ENCODE peak calls at places on chromosomes 5 and 9, in ten cellular contexts. T is thyroid gland, Y is foreskin fibroblast, R is IMR-90, I is heart right ventricle, G is omental fat pad, W is right atrium auricular region, E is H1, A is fibroblast of mammary gland, C is astrocyte of the cerebellum. N is an unnamed sample.

GRCh38 chr5:24245821-24246220 is 399.0 kb downstream of the CDH10 start:
- DNase-seq in R (no peak), G (no peak), A (no peak), C (no peak), Y (no peak), E (no peak), T (no peak), W (no peak), I (no peak), N (no peak)

GRCh38 chr9:93124793-93125192 is 9.3 kb downstream of the NINJ1 start:
- DNase-seq in G (peak), W (no peak), R (no peak), A (no peak), C (no peak), E (no peak), I (no peak), Y (no peak), T (peak), N (no peak)

GRCh38 chr5:160463775-160464465 is 42.3 kb downstream of the PTTG1 start:
- DNase-seq in Y (peak), I (no peak), T (no peak), C (peak), W (no peak), R (peak), E (no peak), A (peak), G (no peak), N (no peak)

GRCh38 chr5:6638236-6638635 is 5.0 kb downstream of the SRD5A1 start:
- DNase-seq in C (no peak), T (no peak), W (no peak), I (no peak), R (no peak), E (no peak), A (peak), G (no peak), Y (no peak), N (no peak)

GRCh38 chr9:34929506-34930102 is 28.5 kb upstream of the PHF24 start:
- DNase-seq in T (peak), Y (no peak), E (peak), A (peak), W (no peak), C (peak), R (peak), G (no peak), I (peak), N (peak)

GRCh38 chr5:42689391-42689790 is 67.2 kb upstream of the CCDC152 start:
- DNase-seq in W (no peak), R (no peak), E (no peak), G (no peak), A (no peak), T (no peak), Y (peak), I (no peak), C (no peak), N (no peak)

GRCh38 chr9:136336156-136336860 is 9.0 kb downstream of the GPSM1 start:
- DNase-seq in I (no peak), Y (peak), C (no peak), W (no peak), A (peak), T (no peak), E (no peak), G (no peak), R (peak), N (no peak)

GRCh38 chr5:149264432-149265069 is 7.1 kb upstream of the AFAP1L1 start:
- DNase-seq in E (peak), C (no peak), I (no peak), W (no peak), G (no peak), R (no peak), T (peak), A (no peak), Y (no peak), N (no peak)

GRCh38 chr5:109829331-109829730 is 139.6 kb downstream of the MAN2A1 start:
- DNase-seq in T (no peak), C (no peak), Y (no peak), E (no peak), G (no peak), W (no peak), A (no peak), I (no peak), R (peak), N (no peak)

GRCh38 chr5:38830521-38831051 is 15.2 kb upstream of the OSMR start:
- DNase-seq in E (no peak), R (peak), G (no peak), T (no peak), C (no peak), Y (peak), I (no peak), W (no peak), A (peak), N (no peak)

GRCh38 chr9:122816163-122816867 is 12.1 kb downstream of the PDCL start:
- DNase-seq in G (no peak), R (no peak), Y (no peak), W (peak), T (peak), C (no peak), A (no peak), E (no peak), I (peak), N (no peak)

GRCh38 chr9:68507796-68508145 is 32.9 kb downstream of the TMEM252 start:
- DNase-seq in I (no peak), T (no peak), G (no peak), R (no peak), C (no peak), E (no peak), A (no peak), W (no peak), Y (no peak), N (no peak)

GRCh38 chr9:68509689-68510088 is 31.0 kb downstream of the TMEM252 start:
- DNase-seq in T (no peak), E (peak), A (no peak), Y (no peak), R (no peak), G (no peak), I (no peak), C (no peak), W (no peak), N (no peak)

GRCh38 chr9:68508547-68508946 is 32.1 kb downstream of the TMEM252 start:
- DNase-seq in R (no peak), G (no peak), C (no peak), Y (no peak), W (no peak), T (no peak), I (no peak), E (no peak), A (no peak), N (no peak)

GRCh38 chr9:68505681-68506409 is 34.8 kb downstream of the TMEM252 start:
- DNase-seq in I (no peak), T (no peak), Y (no peak), E (no peak), G (no peak), W (no peak), C (no peak), A (peak), R (no peak), N (no peak)

GRCh38 chr9:68507098-68507795 is 33.4 kb downstream of the TMEM252 start:
- DNase-seq in I (no peak), A (peak), E (no peak), T (no peak), C (peak), R (peak), W (no peak), Y (no peak), G (no peak), N (no peak)
- TF ChIP-seq CTCF in I (peak), A (peak), E (peak), T (peak), C (peak), R (peak), W (peak), Y (peak), G (no peak), N (peak)

GRCh38 chr9:89432986-89433530 is 64.9 kb downstream of the SEMA4D start:
- DNase-seq in T (no peak), A (no peak), C (no peak), E (no peak), Y (no peak), G (no peak), I (no peak), R (no peak), W (no peak), N (no peak)

GRCh38 chr9:89436326-89436725 is 61.6 kb downstream of the SEMA4D start:
- DNase-seq in I (no peak), E (no peak), A (no peak), Y (no peak), W (no peak), G (no peak), C (no peak), T (no peak), R (no peak), N (no peak)

GRCh38 chr9:89433826-89434225 is 64.1 kb downstream of the SEMA4D start:
- DNase-seq in T (no peak), G (no peak), C (no peak), A (peak), I (no peak), E (no peak), W (no peak), Y (peak), R (peak), N (no peak)

GRCh38 chr9:89435315-89435823 is 62.5 kb downstream of the SEMA4D start:
- DNase-seq in T (peak), I (no peak), R (no peak), G (no peak), A (no peak), E (peak), Y (no peak), W (no peak), C (no peak), N (no peak)

DNA sequence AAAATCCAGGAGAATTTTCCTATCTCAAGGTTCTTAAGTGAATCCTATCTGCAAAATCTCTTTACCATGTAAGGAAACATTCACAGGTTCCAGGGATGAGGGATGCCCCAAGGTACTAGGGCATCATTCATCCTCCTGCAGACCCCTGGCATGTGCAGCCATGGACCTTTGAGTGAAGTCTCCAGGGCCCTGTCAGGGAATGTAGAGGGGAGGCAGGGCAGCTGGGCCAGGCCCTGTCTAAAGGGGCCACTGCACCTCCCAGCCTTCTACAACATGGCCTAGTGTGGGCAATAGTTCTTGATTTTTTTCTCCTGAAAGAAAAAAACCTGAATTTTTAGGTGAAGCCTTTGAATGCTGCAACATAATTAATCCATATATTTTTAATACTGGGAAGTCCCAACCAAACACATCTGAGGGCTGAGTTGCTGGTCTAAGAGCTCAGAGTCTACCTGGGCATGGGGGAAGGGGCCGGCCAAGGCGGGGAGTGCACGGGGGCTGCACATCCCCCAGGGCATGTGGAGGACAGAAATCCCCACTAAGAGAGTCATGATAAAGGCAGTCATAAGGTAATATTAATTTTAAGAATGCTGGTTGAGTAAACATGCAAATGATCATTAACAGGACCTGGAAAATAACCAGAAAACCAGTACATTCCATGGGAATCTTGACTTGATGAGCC is 63.1 kb downstream of the SEMA4D start:
- DNase-seq in T (no peak), I (no peak), C (no peak), A (no peak), Y (no peak), W (no peak), E (no peak), R (no peak), G (no peak), N (no peak)
- TF ChIP-seq CTCF in T (no peak), I (no peak), C (no peak), A (no peak), Y (no peak), W (no peak), E (no peak), R (no peak), G (no peak), N (no peak)

DNA sequence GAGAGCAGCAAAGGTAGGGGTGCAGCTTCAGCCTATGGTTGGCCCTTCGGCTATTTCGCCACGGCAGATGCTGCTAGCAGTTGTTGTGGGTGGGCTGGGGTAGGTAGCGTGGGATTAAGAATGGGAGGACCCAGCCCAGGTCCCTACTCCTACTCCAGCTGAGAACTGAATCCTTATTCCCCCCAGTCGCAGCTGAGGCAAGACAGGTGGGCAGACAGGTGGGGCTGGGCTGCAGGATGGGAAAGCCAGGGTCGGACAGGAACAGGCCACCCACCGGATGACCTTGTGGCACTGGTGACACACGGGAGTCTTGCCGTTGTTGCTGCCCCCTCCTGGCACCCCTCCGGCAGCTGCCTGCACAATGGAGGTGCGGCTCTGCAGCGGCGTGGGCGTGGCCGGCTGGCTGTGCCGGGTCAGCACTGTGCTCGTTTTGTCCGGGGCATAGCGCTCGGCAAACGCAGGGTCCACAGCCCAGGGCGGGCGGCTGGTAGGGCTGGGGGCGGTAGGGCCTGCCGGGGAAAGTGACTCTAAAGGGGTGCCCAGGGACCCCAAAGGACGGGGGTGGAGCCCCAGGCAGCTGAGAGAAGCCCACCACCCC is 8.2 kb downstream of the PDLIM7 start:
- DNase-seq in A (no peak), C (no peak), E (no peak), Y (no peak), G (no peak), T (no peak), R (no peak), I (no peak), W (no peak), N (no peak)
- TF ChIP-seq CTCF in A (no peak), C (no peak), E (peak), Y (no peak), G (no peak), T (no peak), R (no peak), I (no peak), W (no peak), N (peak)

GRCh38 chr9:31137151-31137849 is 1247.1 kb upstream of the ACO1 start:
- DNase-seq in E (no peak), C (peak), A (peak), W (no peak), I (no peak), R (peak), T (no peak), Y (peak), G (no peak), N (no peak)

GRCh38 chr9:31137850-31138160 is 1246.6 kb upstream of the ACO1 start:
- DNase-seq in I (no peak), W (no peak), G (no peak), E (no peak), A (peak), T (no peak), C (no peak), Y (no peak), R (no peak), N (no peak)

GRCh38 chr9:31136524-31136923 is 1247.9 kb upstream of the ACO1 start:
- DNase-seq in G (no peak), A (no peak), I (no peak), W (no peak), E (no peak), T (no peak), C (no peak), R (no peak), Y (no peak), N (no peak)

GRCh38 chr9:31142456-31142855 is 1242.0 kb upstream of the ACO1 start:
- DNase-seq in C (no peak), R (no peak), G (no peak), Y (no peak), A (no peak), I (no peak), W (no peak), E (no peak), T (no peak), N (no peak)

GRCh38 chr9:31140316-31140715 is 1244.1 kb upstream of the ACO1 start:
- DNase-seq in W (no peak), C (peak), I (no peak), E (no peak), R (no peak), T (no peak), A (peak), Y (no peak), G (no peak), N (no peak)
- TF ChIP-seq CTCF in W (no peak), C (peak), I (no peak), E (peak), R (peak), T (no peak), A (peak), Y (no peak), G (no peak), N (peak)

DNA sequence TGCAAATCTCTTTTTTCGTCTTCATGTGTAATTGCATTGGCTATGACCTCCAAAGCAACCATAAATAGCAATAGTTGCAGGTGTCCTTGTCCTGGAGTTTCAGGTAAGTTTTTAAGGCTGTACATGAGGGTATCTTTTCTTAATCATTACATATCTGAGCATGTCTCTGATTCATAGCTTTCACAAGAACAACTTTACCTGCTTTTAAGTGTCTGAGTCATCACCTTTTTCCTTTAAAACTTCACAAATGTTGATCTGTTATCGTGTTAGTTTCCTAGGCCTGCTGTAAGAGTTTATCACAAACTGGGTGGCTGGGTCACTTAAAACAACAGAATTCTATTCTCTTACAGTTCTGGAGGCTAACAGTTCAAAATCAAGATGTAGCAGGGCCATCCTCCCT is 13.8 kb downstream of the GARNL3 start:
- DNase-seq in T (no peak), E (no peak), I (no peak), W (no peak), Y (no peak), C (no peak), R (no peak), A (no peak), G (no peak), N (no peak)
- TF ChIP-seq CTCF in T (no peak), E (no peak), I (no peak), W (no peak), Y (no peak), C (no peak), R (no peak), A (no peak), G (no peak), N (no peak)

GRCh38 chr9:15187589-15187988 is 119.4 kb downstream of the TTC39B start:
- DNase-seq in I (no peak), R (no peak), W (no peak), C (no peak), G (no peak), A (no peak), T (no peak), Y (no peak), E (no peak), N (no peak)

GRCh38 chr9:15192856-15193255 is 114.2 kb downstream of the TTC39B start:
- DNase-seq in T (no peak), G (no peak), E (no peak), Y (no peak), I (no peak), R (no peak), C (no peak), W (no peak), A (no peak), N (no peak)

GRCh38 chr9:15191358-15191757 is 115.7 kb downstream of the TTC39B start:
- DNase-seq in A (no peak), R (no peak), G (no peak), I (no peak), E (no peak), C (no peak), T (no peak), W (no peak), Y (no peak), N (no peak)

DNA sequence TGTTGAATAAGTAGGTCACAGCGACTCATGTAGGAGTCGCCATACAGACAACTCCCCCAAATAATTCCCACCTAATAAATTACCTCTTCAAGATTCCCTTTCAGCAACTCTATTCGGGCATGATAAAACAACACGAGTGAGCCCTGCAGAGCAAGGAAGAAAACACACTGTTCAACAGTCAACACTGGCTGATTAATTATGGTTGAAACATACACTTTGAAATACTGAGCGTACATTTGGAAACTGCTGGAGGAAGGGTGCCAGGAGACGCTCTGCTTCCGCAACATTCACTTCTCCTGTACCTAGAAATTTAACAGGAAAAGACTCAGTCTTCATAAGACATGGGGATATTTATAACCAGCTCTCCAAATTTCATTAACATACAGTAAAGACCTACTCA is 117.5 kb downstream of the TTC39B start:
- DNase-seq in R (no peak), A (no peak), G (no peak), E (no peak), C (no peak), I (no peak), Y (no peak), T (no peak), W (no peak), N (no peak)
- TF ChIP-seq CTCF in R (no peak), A (no peak), G (no peak), E (no peak), C (no peak), I (no peak), Y (no peak), T (no peak), W (no peak), N (no peak)

DNA sequence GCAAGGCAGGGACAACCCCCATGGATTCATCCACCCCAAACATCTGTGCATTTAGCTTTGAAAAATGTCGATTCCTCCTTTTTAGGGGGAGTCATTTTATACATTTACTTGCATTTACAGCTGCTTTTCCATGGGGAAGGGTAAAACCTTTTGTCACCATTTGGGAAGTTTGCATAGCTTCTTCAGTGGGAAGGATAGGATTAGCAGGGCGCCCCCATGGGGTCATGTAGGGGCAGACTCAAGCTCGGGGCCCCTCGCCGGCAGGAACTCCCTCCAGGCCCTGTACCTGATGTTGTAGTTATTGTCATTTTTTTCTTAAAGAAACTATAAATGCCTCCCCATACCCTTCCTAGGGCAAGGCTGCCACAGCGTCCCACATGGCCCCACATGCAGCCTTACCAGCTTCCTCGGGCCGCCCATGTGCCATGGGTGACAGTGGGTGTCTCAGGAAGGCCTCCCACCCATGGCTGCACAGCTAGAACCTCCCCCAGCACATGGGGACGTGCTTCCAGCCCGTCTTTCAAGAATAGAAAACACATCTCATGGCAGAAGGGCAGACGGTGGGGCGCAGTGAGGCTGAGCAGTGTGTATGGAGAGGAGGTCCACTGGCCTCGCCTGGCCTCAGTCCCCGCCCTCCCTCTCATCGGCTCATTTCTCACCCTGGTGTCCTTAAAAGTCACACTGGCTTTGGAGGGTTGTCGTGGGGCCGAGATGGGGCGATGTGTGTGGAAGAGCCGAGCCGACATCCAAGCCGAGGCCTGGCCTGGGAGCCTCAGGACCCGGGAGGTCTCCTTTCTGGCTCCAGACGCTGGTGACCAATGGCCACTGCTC is 76.1 kb upstream of the OTULINL start:
- DNase-seq in A (peak), R (no peak), Y (no peak), T (no peak), E (no peak), I (no peak), C (no peak), G (no peak), W (no peak), N (no peak)
- TF ChIP-seq CTCF in A (peak), R (no peak), Y (no peak), T (no peak), E (peak), I (no peak), C (no peak), G (no peak), W (no peak), N (no peak)

N was measured in osteocyte.